ENCODE peak calls at places on chromosomes 12 and 14, in eight cellular contexts. Q, M, T, G, V, N, R and A are unnamed samples.

GRCh38 chr12:55797068-55797467 is 20.5 kb downstream of the SARNP start:
- DNase-seq in Q (no peak), V (peak; percentile 13), N (peak; percentile 71), R (peak; percentile 56), G (no peak), M (no peak), T (peak; percentile 78), A (peak; percentile 69)

GRCh38 chr14:74846968-74847549 is 28.9 kb downstream of the PROX2 start:
- DNase-seq in Q (no peak), V (no peak), G (no peak), M (no peak), R (no peak), T (no peak), N (peak; percentile 52), A (no peak)

GRCh38 chr12:101931498-101932326 is 54.3 kb downstream of the DRAM1 start:
- DNase-seq in M (no peak), V (no peak), R (no peak), T (no peak), G (no peak), Q (no peak), N (no peak), A (no peak)

GRCh38 chr12:9127484-9127883 is 11.8 kb upstream of the A2M start:
- DNase-seq in R (no peak), Q (peak; percentile 45), T (no peak), N (no peak), G (no peak), V (no peak), M (no peak), A (no peak)

GRCh38 chr12:69655616-69656336 is 43.3 kb downstream of the BEST3 start:
- DNase-seq in V (no peak), Q (no peak), R (peak; percentile 30), T (no peak), N (peak; percentile 77), M (peak; percentile 16), G (no peak), A (peak; percentile 62)

GRCh38 chr14:72708708-72709475 is 185.0 kb downstream of the DPF3 start:
- DNase-seq in M (no peak), G (no peak), N (no peak), Q (no peak), V (peak; percentile 47), T (peak; percentile 75), R (no peak), A (peak; percentile 45)

GRCh38 chr12:66804555-66804954 is 125.7 kb upstream of the GRIP1 start:
- DNase-seq in R (no peak), N (no peak), M (no peak), T (peak; percentile 41), Q (no peak), V (no peak), G (no peak), A (no peak)

GRCh38 chr12:46459111-46459510 is 86.5 kb upstream of the SLC38A2 start:
- DNase-seq in Q (no peak), M (peak; percentile 47), T (no peak), G (no peak), R (no peak), N (peak; percentile 24), V (no peak), A (no peak)

GRCh38 chr12:64912501-64912900 is 88.1 kb downstream of the TBC1D30 start:
- DNase-seq in N (peak; percentile 56), T (no peak), G (no peak), M (no peak), Q (no peak), V (no peak), R (no peak), A (no peak)

GRCh38 chr14:97838986-97839385 is 1041.8 kb downstream of the VRK1 start:
- DNase-seq in V (no peak), T (no peak), N (no peak), Q (no peak), R (no peak), G (no peak), M (no peak), A (no peak)

GRCh38 chr14:32366256-32366655 is 37.2 kb downstream of the AKAP6 start:
- DNase-seq in V (no peak), Q (no peak), M (no peak), N (peak; percentile 31), T (peak; percentile 6), R (peak; percentile 43), G (no peak), A (peak; percentile 31)

DNA sequence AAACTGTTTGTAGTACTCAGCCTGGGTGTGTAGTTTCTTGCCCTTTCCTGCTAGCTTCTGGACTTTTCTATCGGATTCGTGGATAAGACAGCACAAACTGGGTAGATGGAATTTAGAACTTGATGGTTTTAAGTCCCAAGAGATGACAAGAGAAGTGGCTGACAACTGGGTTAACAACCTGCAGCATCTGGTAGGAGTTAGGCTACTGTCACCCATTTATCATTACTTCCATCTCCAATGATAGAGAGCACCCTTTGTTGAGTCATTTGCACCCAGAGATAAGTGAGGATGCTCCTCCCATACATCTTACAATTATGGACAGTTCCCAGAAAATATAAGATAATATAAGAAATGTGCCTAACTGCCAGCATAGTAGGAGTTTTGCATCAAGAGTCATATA is 50.2 kb upstream of the FLRT2 start:
- DNase-seq in M (no peak), G (no peak), T (no peak), V (no peak), N (no peak), R (no peak), Q (no peak), A (no peak)
- TF ChIP-seq CTCF in M (no peak), G (no peak), T (no peak), V (no peak), N (no peak), R (no peak), Q (no peak), A (no peak)

GRCh38 chr12:122500685-122501488 is at the start of gene ZCCHC8:
- DNase-seq in G (peak; percentile 98), M (peak; percentile 95), V (peak; percentile 93), R (peak; percentile 98), Q (peak; percentile 98), N (peak; percentile 98), T (peak; percentile 100), A (peak; percentile 99)
- TF ChIP-seq CTCF in G (no peak), M (no peak), V (peak; percentile 15), R (peak; percentile 18), Q (no peak), N (no peak), T (peak; percentile 36), A (peak; percentile 13)

DNA sequence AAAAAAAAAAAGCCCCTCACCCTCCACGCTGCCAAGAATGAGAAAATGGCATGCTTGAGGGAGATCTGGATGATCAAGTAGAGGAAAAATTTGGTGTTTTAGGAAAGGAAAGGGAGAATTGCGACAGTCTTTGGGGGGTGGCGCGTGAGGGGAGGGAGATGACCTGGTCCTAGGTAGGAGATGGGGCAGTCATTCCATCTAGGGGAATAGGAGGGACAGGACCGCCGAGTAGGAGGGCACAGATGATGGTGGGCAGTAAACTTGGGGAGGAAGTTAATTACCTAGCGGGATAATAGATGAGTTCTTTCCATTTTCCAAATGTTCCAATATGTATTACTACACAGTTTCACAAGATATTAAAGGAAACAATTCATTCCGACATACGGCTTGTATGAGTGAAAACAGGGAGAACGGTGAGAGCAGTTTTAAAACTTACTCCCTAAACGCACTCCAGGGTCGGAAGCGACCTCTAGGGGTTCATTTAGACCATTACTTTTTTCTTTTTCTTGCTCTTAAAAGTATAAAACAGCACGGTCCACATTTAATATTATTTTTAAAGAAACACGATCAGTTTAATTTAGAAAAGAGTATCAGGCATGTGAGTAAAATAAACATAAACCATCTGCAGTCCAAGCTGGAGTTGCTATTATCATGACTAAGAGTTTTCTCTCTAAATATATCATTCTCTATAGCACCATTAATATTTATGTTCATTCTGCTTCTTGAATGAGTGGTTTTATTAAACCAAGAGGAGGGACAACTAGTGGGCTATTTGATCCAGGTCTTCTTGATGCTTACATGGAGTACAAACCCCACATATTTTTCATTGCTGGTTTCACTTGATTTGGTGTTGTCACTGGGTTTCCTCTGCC is 3.0 kb upstream of the FNTB start:
- DNase-seq in M (peak; percentile 16), Q (no peak), N (peak; percentile 69), V (no peak), G (no peak), R (peak; percentile 59), T (peak; percentile 58), A (peak; percentile 79)
- TF ChIP-seq CTCF in M (peak; percentile 59), Q (peak; percentile 21), N (peak; percentile 64), V (peak; percentile 79), G (peak; percentile 41), R (peak; percentile 71), T (peak; percentile 76), A (peak; percentile 69)

GRCh38 chr12:118150625-118151024 is 14.7 kb downstream of the PEBP1 start:
- DNase-seq in V (no peak), T (no peak), N (no peak), Q (no peak), R (no peak), M (no peak), G (no peak), A (no peak)
- TF ChIP-seq CTCF in V (no peak), T (no peak), N (no peak), Q (no peak), R (no peak), M (no peak), G (no peak), A (no peak)

GRCh38 chr14:102076793-102077759 is 9.8 kb downstream of the HSP90AA1 start:
- DNase-seq in Q (no peak), T (no peak), N (no peak), V (no peak), M (no peak), R (no peak), G (no peak), A (no peak)
- TF ChIP-seq CTCF in Q (no peak), T (no peak), N (no peak), V (no peak), M (no peak), R (no peak), G (no peak), A (no peak)

GRCh38 chr14:51242545-51243490 is 2.8 kb downstream of the TMX1 start:
- DNase-seq in R (no peak), T (peak; percentile 45), N (no peak), Q (no peak), M (no peak), V (no peak), G (no peak), A (no peak)
- TF ChIP-seq CTCF in R (no peak), T (peak; percentile 42), N (no peak), Q (no peak), M (no peak), V (no peak), G (no peak), A (no peak)

GRCh38 chr12:53695148-53696138 is 19.6 kb upstream of the ATP5MC2 start:
- DNase-seq in R (peak; percentile 72), G (no peak), N (peak; percentile 56), M (no peak), Q (peak; percentile 54), V (peak; percentile 45), T (peak; percentile 82), A (peak; percentile 85)
- TF ChIP-seq CTCF in R (peak; percentile 49), G (no peak), N (no peak), M (no peak), Q (no peak), V (peak; percentile 45), T (peak; percentile 42), A (peak; percentile 32)